ENCODE peak calls at places on chromosomes 1 and 21, in six cellular contexts. V is body of pancreas; R is CD8-positive, alpha-beta T cell; N is BE2C; C is osteoblast; Q is MM.1S. F is an unnamed sample. For H3K27me3, the result is how much of the 10 kb centered on the place peaks cover.

GRCh38 chr21:44090332-44090731 is 16.9 kb upstream of the PWP2 start:
- DNase-seq in V (no peak), R (no peak), N (no peak), C (peak), Q (no peak), F (no peak)

GRCh38 chr1:24984800-24985552 is 54.9 kb upstream of the RUNX3 start:
- DNase-seq in V (no peak), R (peak), N (no peak), C (no peak), Q (no peak), F (no peak)

GRCh38 chr21:35048706-35049617 is at the start of gene RUNX1:
- DNase-seq in V (peak), R (peak), N (no peak), C (peak), Q (peak), F (no peak)

GRCh38 chr1:201745023-201745422 is 83.9 kb upstream of the IPO9 start:
- DNase-seq in V (no peak), R (no peak), N (no peak), C (peak), Q (no peak), F (no peak)

GRCh38 chr1:11795238-11795890 is 10.4 kb downstream of the MTHFR start:
- DNase-seq in V (no peak), R (no peak), N (no peak), C (no peak), Q (no peak), F (no peak)

GRCh38 chr1:32353886-32354570 is 8.3 kb downstream of the FAM229A start:
- DNase-seq in V (peak), R (no peak), N (no peak), C (peak), Q (no peak), F (peak)

GRCh38 chr21:35072960-35073359 is 23.9 kb upstream of the RUNX1 start:
- DNase-seq in V (no peak), R (no peak), N (no peak), C (no peak), Q (no peak), F (peak)

GRCh38 chr1:40003156-40004093 is 37.1 kb upstream of the CAP1 start:
- DNase-seq in V (no peak), R (no peak), N (no peak), C (no peak), Q (peak), F (no peak)

GRCh38 chr1:184785529-184785928 is 30.9 kb upstream of the EDEM3 start:
- DNase-seq in V (no peak), R (no peak), N (no peak), C (no peak), Q (no peak), F (no peak)

GRCh38 chr1:40783001-40783905 is at the start of gene KCNQ4:
- DNase-seq in V (peak), R (no peak), N (peak), C (peak), Q (no peak), F (peak)

GRCh38 chr1:109214695-109215623 is 1.2 kb downstream of the SARS1 start:
- DNase-seq in V (peak), R (peak), N (peak), C (peak), Q (no peak), F (no peak)

GRCh38 chr1:167910530-167910929 is 3.4 kb downstream of the ADCY10 start:
- DNase-seq in V (no peak), R (no peak), N (no peak), C (no peak), Q (no peak), F (no peak)

GRCh38 chr1:238562376-238562775 is 671.7 kb upstream of the ZP4 start:
- DNase-seq in V (no peak), R (no peak), N (no peak), C (no peak), Q (no peak), F (no peak)

GRCh38 chr1:39406533-39407478 is 84.6 kb upstream of the BMP8A start:
- DNase-seq in V (peak), R (no peak), N (no peak), C (no peak), Q (peak), F (no peak)

GRCh38 chr1:109495738-109496137 is 1.8 kb downstream of the CYB561D1 start:
- DNase-seq in V (no peak), R (no peak), N (no peak), C (no peak), Q (no peak), F (no peak)

DNA sequence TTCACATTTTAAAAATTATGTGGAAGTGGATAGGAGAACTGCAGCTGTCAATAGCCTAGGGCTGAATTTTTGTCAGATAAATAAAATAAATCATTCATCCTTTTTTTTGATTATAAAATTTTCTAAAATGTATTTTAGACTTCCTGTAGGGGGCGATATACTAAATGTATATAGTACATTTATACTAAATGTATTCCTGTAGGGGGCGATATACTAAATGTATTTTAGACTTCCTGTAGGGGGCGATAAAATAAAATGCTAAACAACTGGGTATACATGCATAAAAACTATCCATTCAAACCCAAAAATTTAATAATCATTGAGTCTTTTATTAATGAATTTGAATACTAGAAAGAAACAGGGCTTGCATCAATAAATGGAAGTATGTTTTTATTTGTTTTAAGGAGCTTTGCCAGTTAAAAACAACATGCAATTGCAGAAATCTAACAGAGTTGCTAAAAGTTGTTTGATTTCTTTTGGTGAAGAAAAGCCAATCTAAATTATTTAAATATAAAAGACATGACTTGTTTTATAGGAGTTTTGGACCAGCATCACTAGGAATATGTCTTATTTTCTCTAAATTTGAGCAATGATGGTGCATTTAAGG is 31.4 kb downstream of the CLCA1 start:
- DNase-seq in V (no peak), R (no peak), N (no peak), C (no peak), Q (peak), F (no peak)
- TF ChIP-seq CTCF in V (peak), R (peak), N (peak), C (peak), Q (peak), F (peak)

GRCh38 chr1:6424619-6425593 is at the start of gene ESPN:
- DNase-seq in V (no peak), R (no peak), N (no peak), C (peak), Q (no peak), F (no peak)

GRCh38 chr1:6427445-6428390 is 3.1 kb downstream of the ESPN start:
- DNase-seq in V (peak), R (no peak), N (no peak), C (no peak), Q (no peak), F (no peak)

GRCh38 chr1:6425671-6426070 is 1.1 kb downstream of the ESPN start:
- DNase-seq in V (no peak), R (no peak), N (no peak), C (no peak), Q (no peak), F (no peak)

GRCh38 chr1:6426972-6427350 is 2.4 kb downstream of the ESPN start:
- DNase-seq in V (no peak), R (no peak), N (no peak), C (no peak), Q (no peak), F (no peak)

GRCh38 chr1:6426321-6426971 is 1.9 kb downstream of the ESPN start:
- DNase-seq in V (no peak), R (no peak), N (no peak), C (no peak), Q (no peak), F (no peak)
- H3K27me3 ChIP-seq in V (under half), R (under half), N (under half), C (half or more), Q (half or more), F (half or more)

DNA sequence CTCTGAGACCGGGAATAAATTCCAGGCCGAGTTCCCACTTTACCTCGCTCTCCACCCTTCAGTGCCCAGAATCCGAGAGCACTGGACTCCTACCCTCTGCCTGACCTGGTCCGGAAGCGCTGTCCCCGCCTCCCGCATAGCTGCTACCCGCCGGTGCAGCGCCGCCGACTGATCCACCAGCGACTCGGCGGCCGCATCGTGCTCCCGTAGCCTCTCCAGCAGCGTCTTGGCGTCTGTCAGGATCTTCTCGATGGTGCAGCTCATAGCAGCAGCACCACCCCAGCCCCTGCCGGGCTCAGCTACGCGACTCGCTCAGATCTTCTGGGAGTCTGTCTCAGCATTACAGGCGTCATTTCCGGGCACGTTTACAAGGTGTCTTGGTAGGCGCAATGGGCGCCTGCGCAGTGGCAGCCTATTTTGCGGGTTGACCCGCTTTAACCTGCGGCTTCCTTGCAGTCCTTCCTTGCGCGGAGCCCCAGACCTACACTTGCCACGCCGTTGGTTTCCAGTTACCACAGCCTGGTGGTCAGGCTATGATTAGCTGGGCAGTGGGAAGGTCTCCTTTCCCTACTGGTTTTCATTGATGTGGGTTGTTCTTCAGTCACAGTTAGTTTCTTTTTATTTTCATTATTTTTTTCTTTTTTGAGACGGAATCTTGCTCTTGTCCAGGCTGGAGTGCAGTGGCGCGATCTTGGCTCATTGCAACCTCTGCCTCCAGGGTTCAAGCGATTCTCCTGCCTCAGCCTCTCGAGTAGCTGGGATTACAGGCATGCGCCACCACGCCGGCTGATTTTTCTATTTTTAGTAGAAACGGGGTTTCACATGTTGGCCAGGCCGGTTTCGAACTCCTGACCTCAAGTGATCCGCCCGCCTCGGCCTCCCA is at the start of gene SIKE1:
- DNase-seq in V (peak), R (peak), N (peak), C (peak), Q (peak), F (peak)
- TF ChIP-seq CTCF in V (no peak), R (no peak), N (no peak), C (no peak), Q (no peak), F (no peak)

DNA sequence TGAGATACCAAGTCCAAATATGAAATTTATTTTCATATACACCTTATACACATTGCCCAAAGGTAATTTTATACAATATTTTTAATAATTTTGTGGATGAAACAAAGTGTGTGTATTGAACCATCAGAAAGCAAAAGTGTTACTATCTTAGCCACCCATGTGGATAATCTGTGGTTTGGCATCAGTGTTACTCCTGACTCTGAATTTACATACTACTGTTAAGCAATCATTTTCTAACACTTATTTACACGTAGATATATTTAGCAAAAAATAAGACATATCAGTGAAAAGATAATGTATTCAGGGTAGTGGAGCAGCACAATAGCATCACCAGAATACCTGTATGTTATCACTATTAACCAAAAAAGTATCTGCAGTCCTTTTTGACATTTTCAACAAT is 23.8 kb downstream of the DENND2D start:
- DNase-seq in V (no peak), R (no peak), N (no peak), C (no peak), Q (no peak), F (no peak)
- H3K27me3 ChIP-seq in V (under half), R (under half), N (under half), C (under half), Q (under half), F (under half)

DNA sequence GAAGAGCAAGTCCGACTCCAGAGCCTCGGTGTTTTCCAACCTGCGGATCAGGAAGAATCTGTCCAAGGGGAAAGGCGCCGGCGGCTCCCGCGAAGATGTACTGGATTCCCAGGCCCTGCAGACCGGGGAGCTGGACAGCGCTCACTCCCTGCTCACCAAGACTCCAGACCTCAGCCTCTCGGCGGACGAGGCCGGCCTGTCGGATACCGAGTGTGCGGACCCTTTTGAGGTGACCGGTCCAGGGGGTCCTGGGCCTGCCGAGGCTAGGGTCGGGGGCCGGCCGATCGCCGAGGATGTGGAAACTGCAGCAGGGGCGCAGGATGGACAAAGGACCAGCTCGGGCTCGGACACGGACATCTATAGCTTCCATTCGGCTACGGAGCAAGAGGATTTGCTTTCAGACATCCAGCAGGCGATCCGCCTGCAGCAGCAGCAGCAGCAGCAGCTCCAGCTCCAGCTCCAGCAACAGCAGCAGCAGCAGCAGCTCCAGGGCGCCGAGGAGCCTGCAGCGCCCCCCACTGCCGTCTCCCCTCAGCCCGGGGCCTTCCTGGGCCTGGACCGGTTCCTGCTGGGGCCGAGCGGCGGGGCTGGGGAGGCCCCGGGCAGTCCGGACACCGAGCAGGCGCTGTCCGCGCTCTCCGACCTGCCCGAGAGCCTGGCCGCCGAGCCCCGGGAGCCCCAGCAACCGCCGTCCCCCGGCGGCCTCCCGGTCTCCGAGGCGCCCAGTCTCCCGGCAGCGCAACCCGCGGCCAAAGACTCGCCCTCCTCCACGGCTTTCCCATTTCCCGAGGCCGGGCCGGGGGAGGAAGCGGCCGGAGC is 827 bp downstream of the FMN2 start:
- DNase-seq in V (peak), R (no peak), N (peak), C (peak), Q (no peak), F (no peak)
- TF ChIP-seq CTCF in V (no peak), R (no peak), N (no peak), C (no peak), Q (no peak), F (no peak)

GRCh38 chr1:205500240-205501218 is 3.9 kb upstream of the CDK18 start:
- DNase-seq in V (no peak), R (no peak), N (peak), C (peak), Q (no peak), F (no peak)

GRCh38 chr1:205504311-205505075 is at the start of gene CDK18:
- DNase-seq in V (peak), R (peak), N (peak), C (peak), Q (peak), F (peak)

GRCh38 chr1:205499789-205500188 is 4.7 kb upstream of the CDK18 start:
- DNase-seq in V (no peak), R (no peak), N (no peak), C (peak), Q (no peak), F (no peak)

GRCh38 chr1:205502992-205503391 is 1.5 kb upstream of the CDK18 start:
- DNase-seq in V (no peak), R (no peak), N (no peak), C (no peak), Q (no peak), F (no peak)

DNA sequence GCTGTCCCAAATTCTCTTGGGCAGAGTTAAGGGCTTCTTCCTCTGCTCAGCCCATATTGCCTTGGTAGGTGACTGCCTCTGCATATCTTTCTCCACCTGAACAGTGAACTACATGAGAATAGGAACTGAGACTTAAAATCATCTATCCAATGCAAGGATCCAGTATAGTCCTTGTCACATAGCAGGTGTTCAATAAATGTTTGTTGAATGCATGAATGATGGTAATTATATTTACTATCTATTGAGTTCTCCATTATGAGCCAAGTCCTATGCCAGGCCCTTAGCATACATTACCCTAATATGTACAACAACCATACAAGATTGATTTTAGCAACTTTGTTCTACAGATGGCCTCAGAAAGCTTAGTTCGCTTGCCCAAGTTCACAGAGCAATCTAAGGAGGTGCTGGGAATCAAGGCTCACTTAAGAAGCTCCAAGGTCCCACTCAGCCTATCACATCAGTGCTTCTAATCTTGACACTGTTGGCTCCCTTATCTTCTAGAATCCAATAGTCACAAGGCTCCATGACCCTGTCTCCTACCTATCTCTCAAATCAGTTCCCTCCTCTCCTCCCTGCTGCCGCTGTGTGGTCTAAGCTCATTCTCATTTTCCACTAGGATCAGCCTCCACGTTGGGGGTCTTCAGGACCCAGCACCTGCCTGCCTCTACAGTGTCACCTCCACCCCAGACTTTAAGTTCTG is 2.2 kb upstream of the CDK18 start:
- DNase-seq in V (no peak), R (no peak), N (no peak), C (peak), Q (no peak), F (no peak)
- H3K27me3 ChIP-seq in V (under half), R (under half), N (under half), C (under half), Q (under half), F (under half)

GRCh38 chr21:32611471-32611997 is 643 bp downstream of the CFAP298 start:
- DNase-seq in V (peak), R (peak), N (peak), C (peak), Q (peak), F (no peak)
- TF ChIP-seq CTCF in V (no peak), R (no peak), N (no peak), C (no peak), Q (no peak), F (no peak)